ENCODE peak calls at places on chromosomes 11 and 22, in seven cellular contexts. One of them, this sample, is unnamed.

GRCh38 chr11:123448798-123449197 is 18.7 kb downstream of the GRAMD1B start:
- DNase-seq in fibroblast of mammary gland: no peak
- DNase-seq in iris pigment epithelial cell: no peak
- DNase-seq in transverse colon: no peak
- DNase-seq in NCI-H1436: peak
- DNase-seq in T-helper 1 cell: no peak
- DNase-seq in activated T-cell treated with anti-CD3 and anti-CD28 coated beads for 1 hour: no peak
- DNase-seq in this sample: no peak

GRCh38 chr22:43892183-43892894 is 526 bp upstream of the PNPLA5 start:
- DNase-seq in fibroblast of mammary gland: no peak
- DNase-seq in transverse colon: no peak
- DNase-seq in iris pigment epithelial cell: no peak
- DNase-seq in T-helper 1 cell: no peak
- DNase-seq in activated T-cell treated with anti-CD3 and anti-CD28 coated beads for 1 hour: no peak
- DNase-seq in NCI-H1436: no peak
- DNase-seq in this sample: no peak

GRCh38 chr11:62443390-62444201 is 24.8 kb downstream of the SCGB1A1 start:
- DNase-seq in T-helper 1 cell: no peak
- DNase-seq in NCI-H1436: no peak
- DNase-seq in activated T-cell treated with anti-CD3 and anti-CD28 coated beads for 1 hour: no peak
- DNase-seq in transverse colon: no peak
- DNase-seq in iris pigment epithelial cell: no peak
- DNase-seq in fibroblast of mammary gland: no peak
- DNase-seq in this sample: no peak

GRCh38 chr11:78208257-78209165 is 19.8 kb downstream of the USP35 start:
- DNase-seq in T-helper 1 cell: no peak
- DNase-seq in fibroblast of mammary gland: peak
- DNase-seq in iris pigment epithelial cell: peak
- DNase-seq in NCI-H1436: no peak
- DNase-seq in activated T-cell treated with anti-CD3 and anti-CD28 coated beads for 1 hour: no peak
- DNase-seq in transverse colon: no peak
- DNase-seq in this sample: peak

GRCh38 chr22:41952713-41953112 is 763 bp downstream of the SMIM45 start:
- DNase-seq in T-helper 1 cell: no peak
- DNase-seq in activated T-cell treated with anti-CD3 and anti-CD28 coated beads for 1 hour: no peak
- DNase-seq in transverse colon: no peak
- DNase-seq in fibroblast of mammary gland: no peak
- DNase-seq in NCI-H1436: no peak
- DNase-seq in iris pigment epithelial cell: no peak
- DNase-seq in this sample: no peak

GRCh38 chr22:39135092-39135896 is 17.2 kb downstream of the CBX7 start:
- DNase-seq in T-helper 1 cell: no peak
- DNase-seq in NCI-H1436: no peak
- DNase-seq in fibroblast of mammary gland: no peak
- DNase-seq in transverse colon: peak
- DNase-seq in iris pigment epithelial cell: peak
- DNase-seq in activated T-cell treated with anti-CD3 and anti-CD28 coated beads for 1 hour: peak
- DNase-seq in this sample: peak

GRCh38 chr22:20980523-20980922 is 1.6 kb upstream of the LZTR1 start:
- DNase-seq in NCI-H1436: no peak
- DNase-seq in fibroblast of mammary gland: no peak
- DNase-seq in iris pigment epithelial cell: no peak
- DNase-seq in T-helper 1 cell: no peak
- DNase-seq in activated T-cell treated with anti-CD3 and anti-CD28 coated beads for 1 hour: no peak
- DNase-seq in transverse colon: no peak
- DNase-seq in this sample: no peak

GRCh38 chr11:121131656-121132055 is 30.6 kb downstream of the TECTA start:
- DNase-seq in fibroblast of mammary gland: no peak
- DNase-seq in iris pigment epithelial cell: no peak
- DNase-seq in transverse colon: no peak
- DNase-seq in activated T-cell treated with anti-CD3 and anti-CD28 coated beads for 1 hour: no peak
- DNase-seq in T-helper 1 cell: no peak
- DNase-seq in NCI-H1436: no peak
- DNase-seq in this sample: no peak

This sample was measured in activated naive CD4-positive, alpha-beta T cell treated with anti-CD3 and anti-CD28 coated beads, Interleukin-2, amount 10 ng/mL, durations not matched to agents 7 days and 5 days.